ENCODE peak calls at places on chromosome 21, in seven cellular contexts. D is upper lobe of right lung; W is stomach; B is cardiac muscle cell; X is esophagus muscularis mucosa; P is mesenchymal stem cell; H is CD8-positive, alpha-beta memory T cell. Z is an unnamed sample.

GRCh38 chr21:25161571-25161970 is 445.7 kb downstream of the MRPL39 start:
- DNase-seq in P (no peak), H (no peak), X (no peak), D (no peak), B (no peak), W (no peak), Z (no peak)

GRCh38 chr21:46423546-46424061 is 35.1 kb upstream of the DIP2A start:
- DNase-seq in W (no peak), X (no peak), D (no peak), B (peak), H (no peak), P (no peak), Z (no peak)

GRCh38 chr21:16002872-16003466 is 273.2 kb downstream of the USP25 start:
- DNase-seq in P (no peak), B (peak), D (no peak), X (no peak), W (no peak), H (no peak), Z (no peak)

GRCh38 chr21:19197950-19198349 is 794.4 kb upstream of the TMPRSS15 start:
- DNase-seq in X (no peak), B (no peak), W (no peak), P (no peak), D (no peak), H (no peak), Z (no peak)

GRCh38 chr21:20220586-20220985 is 777.6 kb upstream of the NCAM2 start:
- DNase-seq in B (no peak), W (no peak), H (no peak), P (no peak), X (no peak), D (no peak), Z (no peak)

GRCh38 chr21:27426196-27426595 is 459.3 kb upstream of the ADAMTS5 start:
- DNase-seq in H (no peak), W (no peak), B (no peak), P (no peak), D (no peak), X (no peak), Z (no peak)

GRCh38 chr21:44006017-44006624 is 6.0 kb upstream of the TRAPPC10 start:
- DNase-seq in P (peak), D (no peak), X (no peak), W (no peak), H (no peak), B (peak), Z (peak)

GRCh38 chr21:14554948-14555347 is 8.8 kb upstream of the SAMSN1 start:
- DNase-seq in X (no peak), H (no peak), D (no peak), P (no peak), B (no peak), W (no peak), Z (no peak)

GRCh38 chr21:17359781-17360180 is 153.1 kb upstream of the CXADR start:
- DNase-seq in P (no peak), X (no peak), W (no peak), B (no peak), D (no peak), H (no peak), Z (no peak)

GRCh38 chr21:43269461-43269860 is 100.7 kb downstream of the CRYAA start:
- DNase-seq in D (peak), P (no peak), B (no peak), X (no peak), H (peak), W (no peak), Z (no peak)

GRCh38 chr21:18529253-18529652 is 125.7 kb upstream of the TMPRSS15 start:
- DNase-seq in H (no peak), P (peak), B (peak), X (no peak), D (no peak), W (no peak), Z (no peak)

GRCh38 chr21:25179116-25179515 is 428.2 kb downstream of the MRPL39 start:
- DNase-seq in X (no peak), P (no peak), W (no peak), D (no peak), B (peak), H (no peak), Z (no peak)

GRCh38 chr21:15825699-15826098 is 95.9 kb downstream of the USP25 start:
- DNase-seq in H (no peak), B (no peak), X (no peak), D (no peak), W (no peak), P (no peak), Z (no peak)

GRCh38 chr21:14585122-14585521 is 39.0 kb upstream of the SAMSN1 start:
- DNase-seq in X (no peak), W (no peak), H (no peak), D (no peak), B (no peak), P (no peak), Z (no peak)

GRCh38 chr21:15219866-15220265 is 155.1 kb upstream of the NRIP1 start:
- DNase-seq in H (no peak), B (no peak), W (no peak), X (no peak), D (no peak), P (no peak), Z (no peak)

GRCh38 chr21:14620152-14620551 is 74.0 kb upstream of the SAMSN1 start:
- DNase-seq in H (no peak), B (no peak), X (no peak), D (no peak), W (no peak), P (no peak), Z (no peak)

GRCh38 chr21:17576080-17576835 is 36.4 kb downstream of the BTG3 start:
- DNase-seq in B (peak), H (no peak), D (no peak), P (no peak), W (no peak), X (no peak), Z (no peak)

GRCh38 chr21:26199471-26199870 is 28.9 kb upstream of the APP start:
- DNase-seq in X (no peak), P (no peak), W (no peak), B (peak), H (no peak), D (no peak), Z (no peak)

GRCh38 chr21:20997308-20997632 is 939 bp upstream of the NCAM2 start:
- DNase-seq in W (no peak), D (no peak), B (peak), X (no peak), H (no peak), P (no peak), Z (no peak)

DNA sequence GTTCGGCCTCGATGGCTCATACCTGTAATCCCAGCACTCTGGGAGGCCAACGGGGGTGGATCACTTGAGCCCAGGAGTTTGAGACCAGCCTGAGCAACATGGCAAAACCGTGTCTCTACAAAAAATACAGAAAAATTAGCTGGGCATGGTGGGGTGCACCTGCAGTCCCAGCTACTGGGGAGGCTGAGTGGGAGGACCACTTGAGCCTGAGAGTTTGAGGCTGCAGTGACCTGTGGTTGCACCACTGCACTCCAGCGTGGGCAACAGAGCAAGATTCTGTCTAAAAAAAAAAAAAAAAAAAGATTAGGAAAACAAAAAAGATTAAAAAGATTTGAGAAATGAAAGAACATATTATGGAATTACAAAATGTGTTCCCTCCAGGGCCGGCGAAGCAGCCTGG is 18.4 kb upstream of the IFNAR2 start:
- DNase-seq in H (no peak), D (no peak), P (no peak), X (no peak), B (no peak), W (no peak), Z (no peak)
- H3K27ac ChIP-seq in H (no peak), D (no peak), P (no peak), X (no peak), B (no peak), W (no peak), Z (no peak)

DNA sequence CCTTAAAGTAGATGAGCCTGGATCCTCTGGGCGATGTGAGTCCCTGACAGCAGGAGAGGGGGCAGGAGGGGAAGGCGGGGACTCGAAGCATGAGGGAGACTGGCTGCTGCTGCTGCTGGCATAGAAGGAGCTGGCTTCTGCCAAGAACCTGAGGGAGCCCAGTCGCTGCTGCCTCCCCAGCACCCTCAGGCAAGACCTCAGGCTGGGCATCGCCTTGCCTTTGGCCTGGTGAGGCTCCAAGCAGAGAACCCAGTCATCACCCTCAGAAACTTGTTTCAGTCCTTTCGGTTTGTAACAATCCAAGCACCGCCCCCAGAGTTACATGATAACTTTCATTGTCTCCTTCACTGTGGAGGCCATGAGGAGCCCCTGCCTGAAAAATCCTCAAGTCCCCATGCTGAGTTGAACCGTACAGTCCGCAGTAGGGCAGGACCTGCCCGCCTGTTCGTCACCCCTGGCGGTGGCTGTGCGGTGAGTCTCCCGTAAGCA is 38.8 kb downstream of the POFUT2 start:
- DNase-seq in D (no peak), P (no peak), X (peak), W (no peak), B (peak), H (no peak), Z (peak)
- H3K4me3 ChIP-seq in D (peak), P (peak), X (peak), W (peak), B (no peak), H (no peak), Z (peak)

DNA sequence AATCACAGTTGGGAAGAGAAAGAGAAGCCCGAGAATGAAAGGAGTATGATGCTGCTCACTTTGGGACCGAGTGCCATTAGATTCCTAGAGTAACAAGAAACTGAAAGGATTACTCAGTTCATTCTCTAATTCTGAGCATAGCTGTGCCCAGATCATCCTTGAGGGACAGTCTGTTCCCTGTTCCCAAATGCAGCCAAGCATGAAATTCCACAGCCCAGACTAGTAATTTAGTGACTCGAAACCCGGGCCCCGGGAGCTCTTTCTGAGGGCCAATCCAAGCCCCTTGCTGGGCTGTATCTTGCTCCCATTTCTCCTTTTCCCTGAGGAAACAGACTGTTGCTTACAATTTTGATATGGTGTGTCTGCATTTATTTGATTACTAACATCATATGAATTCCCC is 30.0 kb upstream of the ETS2 start:
- DNase-seq in H (no peak), W (no peak), X (no peak), P (no peak), B (no peak), D (no peak), Z (no peak)
- H3K27ac ChIP-seq in H (no peak), W (no peak), X (no peak), P (no peak), B (no peak), D (no peak), Z (no peak)

GRCh38 chr21:36708512-36709029 is 9.7 kb downstream of the SIM2 start:
- DNase-seq in H (no peak), B (no peak), P (no peak), W (peak), X (no peak), D (peak), Z (peak)
- H3K4me3 ChIP-seq in H (no peak), B (no peak), P (no peak), W (peak), X (peak), D (no peak), Z (peak)

GRCh38 chr21:29258626-29259335 is 39.9 kb upstream of the BACH1 start:
- DNase-seq in D (no peak), B (peak), H (no peak), P (peak), W (no peak), X (no peak), Z (no peak)

GRCh38 chr21:29254550-29254949 is 44.2 kb upstream of the BACH1 start:
- DNase-seq in W (no peak), X (no peak), P (no peak), D (no peak), H (no peak), B (no peak), Z (no peak)

GRCh38 chr21:29256125-29256895 is 42.4 kb upstream of the BACH1 start:
- DNase-seq in W (no peak), B (no peak), X (no peak), D (no peak), P (no peak), H (no peak), Z (no peak)

GRCh38 chr21:29260461-29260860 is 38.3 kb upstream of the BACH1 start:
- DNase-seq in H (no peak), B (no peak), D (no peak), X (no peak), P (no peak), W (no peak), Z (no peak)

GRCh38 chr21:29257701-29258100 is 41.0 kb upstream of the BACH1 start:
- DNase-seq in H (no peak), W (no peak), B (no peak), D (no peak), X (no peak), P (no peak), Z (no peak)
- H3K27ac ChIP-seq in H (no peak), W (no peak), B (no peak), D (no peak), X (no peak), P (no peak), Z (no peak)

DNA sequence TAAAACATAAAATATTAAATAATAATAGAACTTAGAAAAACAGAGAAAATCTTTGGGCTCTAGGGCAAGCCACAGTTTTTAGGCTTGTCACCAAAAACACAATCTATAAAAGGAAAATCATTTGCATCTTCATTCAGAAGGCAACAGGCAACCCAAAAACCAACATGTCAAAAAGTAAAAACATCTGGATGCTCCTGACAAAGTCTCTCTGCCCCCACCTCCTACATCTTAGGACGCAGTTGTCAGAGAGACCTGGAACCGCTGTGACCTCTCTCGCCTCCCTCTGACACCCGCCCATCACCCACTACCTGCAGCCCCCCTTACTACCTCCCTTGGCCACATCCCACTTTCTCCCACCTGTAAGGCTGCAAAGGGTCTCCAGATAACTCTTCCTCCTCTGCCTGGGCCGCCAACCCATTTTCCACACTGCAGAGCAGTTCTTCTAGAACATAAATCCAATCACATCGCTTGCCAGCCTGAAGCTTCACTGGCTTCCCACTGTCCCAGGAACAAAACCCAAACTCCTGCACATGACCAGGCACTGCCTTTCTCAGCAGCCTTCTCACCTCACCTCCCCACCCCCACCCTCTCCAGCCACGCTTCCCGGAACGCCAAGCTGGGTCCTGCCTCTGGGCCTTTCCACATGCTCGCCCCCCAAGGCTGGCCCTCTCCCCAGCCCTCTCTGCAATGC is 14.7 kb downstream of the PRDM15 start:
- DNase-seq in D (peak), X (no peak), B (no peak), W (no peak), P (no peak), H (no peak), Z (no peak)
- H3K4me3 ChIP-seq in D (no peak), X (no peak), B (no peak), W (no peak), P (no peak), H (no peak), Z (no peak)

DNA sequence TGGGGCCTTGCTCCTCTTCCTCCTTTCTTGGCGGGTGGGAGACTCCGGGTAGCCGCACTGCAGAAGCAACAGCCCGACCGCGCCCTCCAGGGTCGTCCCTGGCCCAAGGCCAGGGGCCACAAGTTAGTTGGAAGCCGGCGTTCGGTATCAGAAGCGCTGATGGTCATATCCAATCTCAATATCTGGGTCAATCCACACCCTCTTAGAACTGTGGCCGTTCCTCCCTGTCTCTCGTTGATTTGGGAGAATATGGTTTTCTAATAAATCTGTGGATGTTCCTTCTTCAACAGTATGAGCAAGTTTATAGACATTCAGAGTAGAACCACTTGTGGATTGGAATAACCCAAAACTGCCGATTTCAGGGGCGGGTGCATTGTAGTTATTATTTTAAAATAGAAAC is 2.5 kb downstream of the OLIG2 start:
- DNase-seq in P (no peak), B (no peak), W (no peak), H (no peak), X (no peak), D (no peak), Z (no peak)
- H3K27ac ChIP-seq in P (no peak), B (no peak), W (no peak), H (no peak), X (no peak), D (no peak), Z (no peak)

GRCh38 chr21:45364464-45365185 is 40.3 kb upstream of the COL18A1 start:
- DNase-seq in X (no peak), P (peak), W (no peak), H (no peak), D (no peak), B (peak), Z (no peak)
- H3K4me3 ChIP-seq in X (peak), P (peak), W (no peak), H (no peak), D (no peak), B (no peak), Z (peak)

GRCh38 chr21:35051287-35051818 is 2.3 kb upstream of the RUNX1 start:
- DNase-seq in D (peak), P (peak), W (peak), X (peak), B (peak), H (peak), Z (peak)
- H3K27ac ChIP-seq in D (peak), P (no peak), W (peak), X (no peak), B (no peak), H (peak), Z (peak)

GRCh38 chr21:29130234-29130993 is at the start of gene MAP3K7CL:
- DNase-seq in H (no peak), B (peak), W (no peak), X (no peak), P (peak), D (no peak), Z (peak)
- H3K4me3 ChIP-seq in H (no peak), B (no peak), W (no peak), X (no peak), P (peak), D (no peak), Z (peak)